ENCODE peak calls at places on chromosomes 2 and 18, in four cellular contexts. D is heart right ventricle; K is stimulated activated CD4-positive, alpha-beta T cell treated with anti-CD3 and anti-CD28 coated beads, TNF-alpha, amount 100 ng/mL, for 4 hours; O is HFF-Myc. P is an unnamed sample.

GRCh38 chr18:58714821-58715220 is 43.6 kb downstream of the MALT1 start:
- DNase-seq in K (no peak), D (no peak), O (no peak), P (no peak)

GRCh38 chr2:45278345-45279078 is 269.3 kb upstream of the SIX2 start:
- DNase-seq in D (no peak), O (no peak), K (no peak), P (no peak)

GRCh38 chr18:42950732-42951131 is 164.8 kb downstream of the RIT2 start:
- DNase-seq in O (no peak), K (no peak), D (no peak), P (no peak)

GRCh38 chr2:187091664-187092063 is 242.7 kb upstream of the ZSWIM2 start:
- DNase-seq in O (no peak), K (no peak), D (no peak), P (no peak)

GRCh38 chr2:38722271-38723115 is 28.7 kb downstream of the SRSF7 start:
- DNase-seq in K (peak; percentile 19), D (no peak), O (no peak), P (no peak)

GRCh38 chr2:67037655-67038054 is 359.5 kb upstream of the ETAA1 start:
- DNase-seq in K (no peak), O (no peak), D (no peak), P (no peak)

GRCh38 chr2:131055169-131056065 is 37.8 kb downstream of the FAM168B start:
- DNase-seq in K (no peak), D (no peak), O (no peak), P (no peak)

GRCh38 chr2:6927186-6927585 is 10.0 kb downstream of the RNF144A start:
- DNase-seq in D (peak; percentile 33), O (no peak), K (no peak), P (peak; percentile 89)

GRCh38 chr18:32772580-32773186 is at the start of gene KLHL14:
- DNase-seq in O (no peak), K (no peak), D (no peak), P (no peak)

GRCh38 chr2:169363570-169364150 is 1.3 kb upstream of the LRP2 start:
- DNase-seq in O (no peak), D (no peak), K (peak; percentile 27), P (no peak)

GRCh38 chr2:225437319-225437718 is 37.8 kb downstream of the NYAP2 start:
- DNase-seq in D (no peak), K (no peak), O (no peak), P (no peak)

GRCh38 chr18:59672125-59672769 is 25.0 kb downstream of the CCBE1 start:
- DNase-seq in D (no peak), O (no peak), K (no peak), P (no peak)

GRCh38 chr18:13493725-13494124 is 232.6 kb downstream of the FAM210A start:
- DNase-seq in O (no peak), D (no peak), K (no peak), P (no peak)

GRCh38 chr2:178825183-178825582 is 18.0 kb upstream of the TTN start:
- DNase-seq in K (no peak), D (no peak), O (no peak), P (no peak)

GRCh38 chr18:61893971-61894750 is 1.4 kb upstream of the RNF152 start:
- DNase-seq in O (no peak), K (peak; percentile 72), D (peak; percentile 87), P (peak; percentile 1)

GRCh38 chr2:144522741-144523605 is 3.1 kb upstream of the ZEB2 start:
- DNase-seq in O (no peak), K (no peak), D (peak; percentile 53), P (no peak)

GRCh38 chr2:202090530-202090929 is 17.5 kb downstream of the KIAA2012 start:
- DNase-seq in O (no peak), D (peak; percentile 19), K (no peak), P (peak; percentile 12)